ENCODE peak calls at places on chromosomes 11 and 22, in eight cellular contexts. D is H1, L is fibroblast of mammary gland, Z is HFF-Myc, F is dermis microvascular lymphatic vessel endothelial cell, Y is ovary, A is amygdala, N is EL. Q is an unnamed sample.

GRCh38 chr22:38454361-38455062 is 487 bp downstream of the KCNJ4 start:
- DNase-seq in L (no peak), D (no peak), A (no peak), Y (no peak), F (no peak), N (no peak), Z (no peak), Q (no peak)

GRCh38 chr11:134645576-134645975 is 233.5 kb upstream of the B3GAT1 start:
- DNase-seq in Z (no peak), L (no peak), D (no peak), Y (no peak), A (no peak), N (no peak), F (no peak), Q (no peak)

GRCh38 chr22:45678961-45679912 is 7.6 kb downstream of the ATXN10 start:
- DNase-seq in N (peak), L (peak), D (no peak), Y (no peak), Z (peak), A (no peak), F (peak), Q (no peak)

GRCh38 chr11:125262825-125263218 is 98.3 kb downstream of the PKNOX2 start:
- DNase-seq in Z (no peak), L (no peak), A (no peak), N (no peak), D (peak), Y (peak), F (no peak), Q (no peak)

GRCh38 chr11:44445500-44446340 is 119.7 kb upstream of the CD82 start:
- DNase-seq in Y (no peak), F (no peak), L (no peak), A (no peak), D (no peak), Z (no peak), N (peak), Q (no peak)

GRCh38 chr22:37918580-37919274 is 12.6 kb downstream of the MICALL1 start:
- DNase-seq in A (no peak), Y (no peak), Z (no peak), N (no peak), F (no peak), L (no peak), D (no peak), Q (no peak)

GRCh38 chr22:49010086-49010863 is 817.4 kb downstream of the BRD1 start:
- DNase-seq in Y (peak), A (no peak), N (no peak), D (peak), Z (no peak), L (no peak), F (no peak), Q (peak)

GRCh38 chr11:76824980-76825725 is 35.6 kb upstream of the ACER3 start:
- DNase-seq in L (peak), F (no peak), N (peak), Z (no peak), D (no peak), A (no peak), Y (no peak), Q (no peak)

GRCh38 chr11:35373284-35373933 is 45.9 kb downstream of the SLC1A2 start:
- DNase-seq in N (peak), Z (no peak), A (no peak), Y (no peak), L (no peak), F (no peak), D (no peak), Q (no peak)

GRCh38 chr22:38267086-38267485 is 5.7 kb downstream of the TMEM184B start:
- DNase-seq in D (no peak), F (peak), Y (no peak), Z (no peak), N (no peak), L (peak), A (no peak), Q (no peak)

GRCh38 chr11:93225642-93226041 is 27.9 kb upstream of the SLC36A4 start:
- DNase-seq in N (peak), F (peak), Z (no peak), D (no peak), A (no peak), Y (no peak), L (peak), Q (no peak)

GRCh38 chr11:69826773-69827172 is 7.6 kb upstream of the FGF3 start:
- DNase-seq in Z (no peak), D (no peak), A (no peak), Y (no peak), N (no peak), L (no peak), F (no peak), Q (no peak)

GRCh38 chr11:73715551-73715950 is 45.3 kb downstream of the RAB6A start:
- DNase-seq in D (no peak), Y (no peak), N (no peak), L (no peak), A (no peak), F (no peak), Z (no peak), Q (no peak)

GRCh38 chr11:119591836-119592310 is 137.1 kb downstream of the NECTIN1 start:
- DNase-seq in A (no peak), D (no peak), Z (no peak), F (no peak), L (no peak), N (no peak), Y (no peak), Q (no peak)

GRCh38 chr11:8283510-8284272 is 20.0 kb upstream of the LMO1 start:
- DNase-seq in A (no peak), N (no peak), Z (no peak), L (no peak), F (no peak), D (peak), Y (peak), Q (no peak)

GRCh38 chr22:42418811-42419243 is 13.4 kb downstream of the NFAM1 start:
- DNase-seq in D (peak), A (no peak), L (no peak), F (no peak), Z (no peak), N (no peak), Y (no peak), Q (no peak)

GRCh38 chr11:26583550-26583949 is 11.5 kb upstream of the MUC15 start:
- DNase-seq in L (peak), Z (no peak), N (no peak), Y (no peak), D (no peak), A (no peak), F (no peak), Q (no peak)

GRCh38 chr11:94558468-94558867 is 8.7 kb upstream of the PIWIL4 start:
- DNase-seq in D (no peak), F (no peak), N (no peak), Z (no peak), Y (no peak), A (no peak), L (no peak), Q (no peak)

GRCh38 chr11:27497284-27497866 is 9.2 kb downstream of the LIN7C start:
- DNase-seq in Y (no peak), Z (no peak), A (no peak), F (peak), N (peak), D (no peak), L (peak), Q (no peak)

GRCh38 chr22:27128461-27129080 is 471.2 kb downstream of the MIAT start:
- DNase-seq in Z (no peak), L (no peak), Y (no peak), N (no peak), A (no peak), F (no peak), D (no peak), Q (no peak)

GRCh38 chr22:29674121-29674520 is 45.7 kb upstream of the CABP7 start:
- DNase-seq in Y (no peak), N (no peak), A (no peak), L (no peak), D (no peak), F (no peak), Z (no peak), Q (peak)

GRCh38 chr22:20516399-20516798 is 9.0 kb downstream of the MED15 start:
- DNase-seq in Y (no peak), Z (no peak), L (no peak), N (no peak), F (no peak), D (no peak), A (no peak), Q (no peak)

GRCh38 chr22:33811686-33812085 is 108.6 kb downstream of the LARGE1 start:
- DNase-seq in Y (peak), A (no peak), Z (no peak), N (no peak), F (no peak), L (peak), D (no peak), Q (no peak)

GRCh38 chr22:30873086-30873650 is 95.4 kb downstream of the MORC2 start:
- DNase-seq in A (no peak), Y (no peak), D (no peak), Z (no peak), F (no peak), L (no peak), N (no peak), Q (no peak)

GRCh38 chr22:36356708-36357694 is 30.8 kb downstream of the MYH9 start:
- DNase-seq in A (no peak), L (peak), N (no peak), Y (no peak), F (peak), D (no peak), Z (no peak), Q (no peak)

GRCh38 chr11:19962795-19963163 is 197.5 kb downstream of the DBX1 start:
- DNase-seq in Y (no peak), D (no peak), L (peak), A (no peak), Z (no peak), N (peak), F (no peak), Q (no peak)

GRCh38 chr11:47924184-47924671 is 56.1 kb upstream of the PTPRJ start:
- DNase-seq in A (no peak), D (no peak), F (no peak), N (peak), Z (no peak), L (peak), Y (no peak), Q (no peak)

GRCh38 chr11:47941907-47942558 is 38.3 kb upstream of the PTPRJ start:
- DNase-seq in A (no peak), L (no peak), Y (no peak), Z (no peak), D (no peak), N (no peak), F (no peak), Q (no peak)

GRCh38 chr22:30712094-30712493 is 17.4 kb downstream of the OSBP2 start:
- DNase-seq in D (no peak), N (no peak), Y (no peak), A (no peak), F (no peak), L (no peak), Z (no peak), Q (no peak)

GRCh38 chr11:68843703-68844312 is 2.1 kb upstream of the CPT1A start:
- DNase-seq in A (no peak), Z (no peak), D (peak), Y (peak), N (no peak), L (no peak), F (peak), Q (no peak)

GRCh38 chr22:46737105-46737975 is 712 bp downstream of the CERK start:
- DNase-seq in Y (peak), D (peak), A (no peak), N (peak), F (peak), Z (no peak), L (peak), Q (no peak)

GRCh38 chr11:67732045-67732787 is 57.8 kb upstream of the ALDH3B2 start:
- DNase-seq in D (peak), Z (no peak), A (peak), Y (no peak), L (no peak), F (peak), N (peak), Q (no peak)

Q was measured in sciatic nerve.